ENCODE peak calls at places on chromosomes 16 and 17, in five cellular contexts. T is PC-3; C is NCI-H1105 treated with DMSO at 0.1 percent for 48 hours; G is activated T-helper 1 cell treated with anti-CD3 and anti-CD28 coated beads, Interleukin-2, amount 50 U/mL, for 16 hours; S is stimulated activated CD4-positive, alpha-beta T cell treated with anti-CD3 and anti-CD28 coated beads, Interleukin-1b, Interleukin-23, amount 100 ng/mL, for 24 hours. N is an unnamed sample.
A peak's percentile ranks its signal among the peaks of the same experiment; 100 is the strongest.

GRCh38 chr16:81174644-81175324 is 63.7 kb upstream of the BCO1 start:
- DNase-seq in T (peak; percentile 42), C (no peak), G (no peak), S (no peak), N (peak; percentile 23)

GRCh38 chr17:1871743-1872142 is 41.9 kb downstream of the RPA1 start:
- DNase-seq in T (no peak), C (no peak), G (no peak), S (no peak), N (no peak)

GRCh38 chr17:38673714-38674012 is 1.1 kb downstream of the EPOP start:
- DNase-seq in T (no peak), C (no peak), G (no peak), S (no peak), N (peak; percentile 48)

GRCh38 chr17:68089881-68090280 is 54.3 kb downstream of the KPNA2 start:
- DNase-seq in T (peak; percentile 84), C (no peak), G (no peak), S (no peak), N (peak; percentile 81)

GRCh38 chr16:30372037-30372712 is 1.9 kb upstream of the TBC1D10B start:
- DNase-seq in T (no peak), C (no peak), G (no peak), S (no peak), N (no peak)

GRCh38 chr16:86337581-86338402 is 172.5 kb upstream of the FOXF1 start:
- DNase-seq in T (no peak), C (no peak), G (no peak), S (no peak), N (no peak)

GRCh38 chr16:26762596-26762995 is 304.1 kb upstream of the C16orf82 start:
- DNase-seq in T (no peak), C (no peak), G (no peak), S (no peak), N (no peak)

GRCh38 chr17:73826181-73826871 is 182.1 kb upstream of the SDK2 start:
- DNase-seq in T (no peak), C (no peak), G (no peak), S (no peak), N (no peak)

GRCh38 chr17:32772453-32773025 is 104.4 kb downstream of the MYO1D start:
- DNase-seq in T (no peak), C (no peak), G (no peak), S (no peak), N (no peak)

GRCh38 chr17:46056800-46057304 is 57.8 kb downstream of the STH start:
- DNase-seq in T (peak; percentile 83), C (no peak), G (no peak), S (no peak), N (peak; percentile 64)

GRCh38 chr16:84166796-84167695 is 19.8 kb downstream of the TAF1C start:
- DNase-seq in T (no peak), C (no peak), G (no peak), S (no peak), N (no peak)

GRCh38 chr16:56101480-56101879 is 89.8 kb upstream of the GNAO1 start:
- DNase-seq in T (no peak), C (no peak), G (no peak), S (no peak), N (no peak)

GRCh38 chr16:3112058-3112880 is at the start of gene ZNF205:
- DNase-seq in T (peak; percentile 79), C (peak; percentile 63), G (no peak), S (no peak), N (peak; percentile 83)

GRCh38 chr17:76337413-76337777 is 16.3 kb downstream of the PRPSAP1 start:
- DNase-seq in T (no peak), C (no peak), G (no peak), S (no peak), N (peak; percentile 29)

GRCh38 chr16:26856791-26857190 is 209.9 kb upstream of the C16orf82 start:
- DNase-seq in T (no peak), C (no peak), G (no peak), S (no peak), N (no peak)

GRCh38 chr17:76271669-76272540 is 6.8 kb downstream of the UBALD2 start:
- DNase-seq in T (no peak), C (no peak), G (no peak), S (peak; percentile 75), N (no peak)

GRCh38 chr16:4057439-4057877 is 58.8 kb downstream of the ADCY9 start:
- DNase-seq in T (no peak), C (no peak), G (no peak), S (no peak), N (no peak)

GRCh38 chr16:69796285-69797118 is 34.4 kb downstream of the WWP2 start:
- DNase-seq in T (peak; percentile 67), C (peak; percentile 10), G (no peak), S (no peak), N (peak; percentile 83)

GRCh38 chr17:13088666-13089065 is 70.8 kb upstream of the ELAC2 start:
- DNase-seq in T (peak; percentile 59), C (no peak), G (no peak), S (no peak), N (no peak)

GRCh38 chr17:35841505-35841904 is 27.2 kb downstream of the HEATR9 start:
- DNase-seq in T (no peak), C (no peak), G (no peak), S (no peak), N (no peak)

GRCh38 chr17:18027280-18027679 is 11.7 kb downstream of the ATPAF2 start:
- DNase-seq in T (no peak), C (no peak), G (no peak), S (no peak), N (no peak)

N was measured in astrocyte of the hippocampus.